ENCODE peak calls at places on chromosomes 1 and 21, in ten cellular contexts. E is activated CD4-positive, alpha-beta T cell treated with anti-CD3 and anti-CD28 coated beads, Interleukin-2, amount 50 U/mL, for 4 hours; H is NCI-H510A; P is activated CD8-positive, alpha-beta memory T cell treated with anti-CD3 and anti-CD28 coated beads for 24 hours; T is putamen; I is neural crest cell; V is activated T-helper 1 cell treated with anti-CD3 and anti-CD28 coated beads, Interleukin-2, amount 50 U/mL, for 16 hours; A is NCI-H1436; K is iPS-NIHi11; W is activated T-cell treated with anti-CD3 and anti-CD28 coated beads, Interleukin-2, amount 50 U/mL, for 24 hours. F is an unnamed sample.

GRCh38 chr1:31101147-31101502 is 35.6 kb upstream of the PUM1 start:
- DNase-seq in E (no peak), H (no peak), P (no peak), T (no peak), I (no peak), V (no peak), A (no peak), K (no peak), W (no peak), F (no peak)

GRCh38 chr21:45804809-45805313 is 161.3 kb downstream of the PCBP3 start:
- DNase-seq in E (no peak), H (no peak), P (no peak), T (no peak), I (no peak), V (no peak), A (no peak), K (no peak), W (peak), F (no peak)

GRCh38 chr1:25502957-25503356 is 40.4 kb upstream of the LDLRAP1 start:
- DNase-seq in E (no peak), H (no peak), P (no peak), T (no peak), I (no peak), V (no peak), A (no peak), K (no peak), W (no peak), F (no peak)

GRCh38 chr21:45524756-45525152 is 17.5 kb downstream of the SLC19A1 start:
- DNase-seq in E (no peak), H (no peak), P (no peak), T (no peak), I (no peak), V (no peak), A (no peak), K (no peak), W (peak), F (no peak)

GRCh38 chr1:91831132-91831930 is 54.6 kb downstream of the TGFBR3 start:
- DNase-seq in E (no peak), H (no peak), P (no peak), T (no peak), I (no peak), V (no peak), A (no peak), K (no peak), W (no peak), F (no peak)

GRCh38 chr21:30227128-30227527 is 11.2 kb upstream of the CLDN8 start:
- DNase-seq in E (no peak), H (no peak), P (no peak), T (no peak), I (no peak), V (no peak), A (no peak), K (no peak), W (no peak), F (no peak)

GRCh38 chr1:27455166-27455811 is 34.7 kb downstream of the WASF2 start:
- DNase-seq in E (no peak), H (no peak), P (peak), T (no peak), I (no peak), V (no peak), A (no peak), K (no peak), W (no peak), F (no peak)

GRCh38 chr21:36747114-36747814 is 48.3 kb downstream of the SIM2 start:
- DNase-seq in E (no peak), H (no peak), P (no peak), T (no peak), I (no peak), V (no peak), A (no peak), K (peak), W (no peak), F (peak)

GRCh38 chr1:93395195-93395594 is 49.5 kb downstream of the DR1 start:
- DNase-seq in E (no peak), H (no peak), P (no peak), T (no peak), I (no peak), V (no peak), A (no peak), K (no peak), W (no peak), F (no peak)

GRCh38 chr1:111139234-111139955 is 498 bp downstream of the DRAM2 start:
- DNase-seq in E (peak), H (peak), P (no peak), T (peak), I (peak), V (no peak), A (peak), K (peak), W (no peak), F (peak)

GRCh38 chr1:225942574-225942973 is 1.6 kb upstream of the LEFTY2 start:
- DNase-seq in E (no peak), H (no peak), P (no peak), T (no peak), I (no peak), V (no peak), A (no peak), K (no peak), W (no peak), F (peak)

GRCh38 chr21:33127154-33127893 is 57.4 kb downstream of the OLIG1 start:
- DNase-seq in E (peak), H (no peak), P (peak), T (peak), I (peak), V (peak), A (peak), K (peak), W (peak), F (peak)

GRCh38 chr1:85612704-85613361 is 32.3 kb downstream of the CCN1 start:
- DNase-seq in E (no peak), H (no peak), P (no peak), T (no peak), I (no peak), V (no peak), A (no peak), K (peak), W (no peak), F (peak)

GRCh38 chr1:38117444-38117887 is 70.9 kb upstream of the POU3F1 start:
- DNase-seq in E (no peak), H (peak), P (no peak), T (peak), I (no peak), V (no peak), A (no peak), K (no peak), W (no peak), F (peak)

GRCh38 chr21:35249636-35250035 is 200.5 kb upstream of the RUNX1 start:
- DNase-seq in E (no peak), H (no peak), P (no peak), T (no peak), I (no peak), V (no peak), A (no peak), K (no peak), W (no peak), F (no peak)

GRCh38 chr1:62024690-62025089 is 170.0 kb upstream of the L1TD1 start:
- DNase-seq in E (no peak), H (no peak), P (no peak), T (no peak), I (no peak), V (no peak), A (no peak), K (no peak), W (no peak), F (no peak)

GRCh38 chr1:229018674-229019295 is 252.1 kb upstream of the RAB4A start:
- DNase-seq in E (no peak), H (no peak), P (no peak), T (no peak), I (no peak), V (no peak), A (no peak), K (no peak), W (peak), F (no peak)

GRCh38 chr1:179053486-179053885 is 27.8 kb downstream of the FAM20B start:
- DNase-seq in E (no peak), H (no peak), P (no peak), T (no peak), I (no peak), V (no peak), A (no peak), K (no peak), W (no peak), F (no peak)

GRCh38 chr1:2894381-2895041 is 93.0 kb upstream of the TTC34 start:
- DNase-seq in E (no peak), H (no peak), P (no peak), T (no peak), I (no peak), V (no peak), A (no peak), K (no peak), W (peak), F (no peak)

GRCh38 chr1:223423641-223424233 is 30.5 kb downstream of the CCDC185 start:
- DNase-seq in E (no peak), H (no peak), P (no peak), T (no peak), I (no peak), V (no peak), A (no peak), K (no peak), W (no peak), F (no peak)

GRCh38 chr1:62438163-62438562 is 1.3 kb downstream of the USP1 start:
- DNase-seq in E (no peak), H (no peak), P (no peak), T (peak), I (no peak), V (no peak), A (no peak), K (no peak), W (no peak), F (peak)

GRCh38 chr1:94258873-94259331 is 21.5 kb upstream of the ARHGAP29 start:
- DNase-seq in E (no peak), H (no peak), P (no peak), T (no peak), I (no peak), V (no peak), A (no peak), K (no peak), W (no peak), F (no peak)

GRCh38 chr1:113192242-113192641 is 119.2 kb downstream of the LRIG2 start:
- DNase-seq in E (no peak), H (no peak), P (no peak), T (no peak), I (no peak), V (no peak), A (no peak), K (no peak), W (no peak), F (no peak)

GRCh38 chr1:172530000-172530399 is 3.0 kb upstream of the SUCO start:
- DNase-seq in E (no peak), H (no peak), P (no peak), T (no peak), I (no peak), V (no peak), A (no peak), K (no peak), W (no peak), F (no peak)

GRCh38 chr1:87236585-87236984 is 92.1 kb upstream of the LMO4 start:
- DNase-seq in E (no peak), H (no peak), P (no peak), T (no peak), I (no peak), V (no peak), A (no peak), K (no peak), W (no peak), F (no peak)

GRCh38 chr1:37037675-37038074 is 3.4 kb upstream of the GRIK3 start:
- DNase-seq in E (no peak), H (no peak), P (no peak), T (peak), I (no peak), V (no peak), A (no peak), K (no peak), W (no peak), F (no peak)

GRCh38 chr1:113210248-113210647 is 137.2 kb downstream of the LRIG2 start:
- DNase-seq in E (no peak), H (no peak), P (no peak), T (no peak), I (no peak), V (no peak), A (no peak), K (no peak), W (no peak), F (no peak)

GRCh38 chr1:45842786-45843185 is 39.4 kb downstream of the MAST2 start:
- DNase-seq in E (no peak), H (no peak), P (no peak), T (no peak), I (no peak), V (no peak), A (no peak), K (no peak), W (no peak), F (no peak)

GRCh38 chr1:243605604-243606003 is 244.4 kb downstream of the AKT3 start:
- DNase-seq in E (no peak), H (no peak), P (no peak), T (no peak), I (no peak), V (no peak), A (no peak), K (no peak), W (no peak), F (no peak)

GRCh38 chr1:226934483-226935237 is 5.4 kb upstream of the COQ8A start:
- DNase-seq in E (no peak), H (no peak), P (no peak), T (no peak), I (no peak), V (no peak), A (no peak), K (no peak), W (no peak), F (no peak)

GRCh38 chr1:183776731-183777130 is 28.2 kb upstream of the RGL1 start:
- DNase-seq in E (no peak), H (no peak), P (no peak), T (no peak), I (no peak), V (no peak), A (no peak), K (no peak), W (no peak), F (no peak)

GRCh38 chr1:167532964-167533824 is 14.9 kb upstream of the CD247 start:
- DNase-seq in E (no peak), H (no peak), P (no peak), T (no peak), I (peak), V (no peak), A (no peak), K (no peak), W (no peak), F (no peak)

GRCh38 chr1:109531205-109531779 is 8.4 kb upstream of the GPR61 start:
- DNase-seq in E (no peak), H (no peak), P (peak), T (no peak), I (no peak), V (no peak), A (no peak), K (no peak), W (no peak), F (no peak)

GRCh38 chr21:33203371-33203724 is 26.4 kb upstream of the IFNAR2 start:
- DNase-seq in E (no peak), H (no peak), P (no peak), T (no peak), I (no peak), V (no peak), A (no peak), K (no peak), W (no peak), F (no peak)